ENCODE peak calls at places on chromosomes 6 and 20, in eight cellular contexts. F is breast epithelium, H is AG10803, T is cardiac muscle cell, A is mesenchymal stem cell, R is pancreas, K is transverse colon, B is skeletal muscle cell. S is an unnamed sample.

GRCh38 chr6:44022671-44023352 is 104.4 kb downstream of the MRPL14 start:
- DNase-seq in F (no peak), B (no peak), H (no peak), K (no peak), R (no peak), T (no peak), A (no peak), S (no peak)

GRCh38 chr20:50360921-50361320 is 149.3 kb upstream of the PTPN1 start:
- DNase-seq in T (no peak), F (no peak), R (no peak), K (no peak), B (no peak), A (no peak), H (no peak), S (no peak)

GRCh38 chr6:119446623-119447008 is 97.1 kb upstream of the MAN1A1 start:
- DNase-seq in H (peak), R (peak), F (no peak), A (peak), K (peak), B (peak), T (no peak), S (peak)

GRCh38 chr6:107679457-107679856 is 144.7 kb downstream of the SCML4 start:
- DNase-seq in R (no peak), T (peak), K (no peak), A (peak), H (peak), F (no peak), B (peak), S (peak)

GRCh38 chr6:100257661-100258395 is 206.9 kb downstream of the SIM1 start:
- DNase-seq in K (no peak), R (no peak), A (peak), F (no peak), H (peak), T (no peak), B (peak), S (peak)

GRCh38 chr20:24998631-24999445 is 6.3 kb upstream of the APMAP start:
- DNase-seq in F (no peak), A (no peak), T (no peak), K (peak), R (no peak), H (peak), B (no peak), S (no peak)

GRCh38 chr20:8933391-8933807 is 135.5 kb upstream of the PLCB4 start:
- DNase-seq in A (peak), B (no peak), R (no peak), K (no peak), T (no peak), H (peak), F (peak), S (no peak)

GRCh38 chr6:91824346-91824745 is 1237.5 kb upstream of the MAP3K7 start:
- DNase-seq in K (no peak), A (peak), R (no peak), T (no peak), H (no peak), F (no peak), B (peak), S (no peak)

GRCh38 chr6:215335-216034 is 76.8 kb upstream of the DUSP22 start:
- DNase-seq in H (peak), T (no peak), A (no peak), B (no peak), K (no peak), F (no peak), R (no peak), S (no peak)

GRCh38 chr6:54910326-54910952 is 63.9 kb downstream of the FAM83B start:
- DNase-seq in T (no peak), H (no peak), F (no peak), R (no peak), A (peak), K (peak), B (no peak), S (no peak)

GRCh38 chr6:1607557-1608221 is 2.0 kb upstream of the FOXC1 start:
- DNase-seq in T (no peak), R (no peak), K (no peak), A (no peak), F (peak), H (no peak), B (no peak), S (no peak)

GRCh38 chr6:147214248-147215227 is 10.3 kb downstream of the STXBP5 start:
- DNase-seq in R (no peak), T (no peak), A (no peak), B (no peak), H (no peak), F (no peak), K (no peak), S (no peak)

GRCh38 chr6:53547166-53547814 is 2.4 kb upstream of the GCLC start:
- DNase-seq in R (peak), H (no peak), F (no peak), B (no peak), A (no peak), T (no peak), K (no peak), S (no peak)

GRCh38 chr6:85450578-85450884 is 648 bp downstream of the NT5E start:
- DNase-seq in R (no peak), T (no peak), F (no peak), K (no peak), B (no peak), A (peak), H (no peak), S (peak)

GRCh38 chr6:157603971-157604370 is 219.1 kb upstream of the SNX9 start:
- DNase-seq in H (no peak), R (no peak), B (no peak), A (no peak), T (no peak), F (no peak), K (no peak), S (no peak)

GRCh38 chr6:13854716-13855250 is 40.4 kb upstream of the MCUR1 start:
- DNase-seq in T (no peak), K (no peak), F (no peak), A (no peak), R (no peak), H (no peak), B (no peak), S (no peak)

GRCh38 chr6:3939964-3940363 is 90.8 kb downstream of the FAM50B start:
- DNase-seq in B (no peak), H (peak), A (peak), T (no peak), K (no peak), F (no peak), R (no peak), S (peak)

GRCh38 chr20:2005359-2005758 is 11.5 kb upstream of the PDYN start:
- DNase-seq in K (no peak), R (no peak), F (no peak), T (no peak), H (no peak), B (no peak), A (peak), S (no peak)

GRCh38 chr20:2210646-2211556 is 84.9 kb upstream of the TGM3 start:
- DNase-seq in K (peak), F (no peak), T (no peak), H (peak), B (peak), R (no peak), A (peak), S (peak)

DNA sequence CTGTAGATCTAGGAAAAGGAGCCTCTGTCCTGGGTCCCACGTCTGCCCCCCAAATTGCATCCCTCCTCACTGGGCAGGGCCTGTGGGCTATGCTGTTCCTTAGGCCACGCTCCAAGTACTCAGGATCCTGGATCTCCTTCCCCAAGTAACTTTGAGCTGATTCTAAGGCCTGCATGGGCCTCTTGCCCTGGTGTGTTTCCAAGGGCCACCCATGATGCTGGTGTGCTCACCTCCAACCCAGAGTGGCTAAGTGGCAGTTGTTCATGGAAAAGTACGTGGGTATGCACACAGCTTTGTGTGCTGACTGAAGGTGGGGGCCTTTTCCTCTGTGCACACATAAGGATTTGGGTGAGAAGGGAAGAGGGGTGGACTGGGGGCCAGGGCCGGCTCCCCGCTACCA is 5.3 kb downstream of the GMPR start:
- DNase-seq in T (no peak), K (no peak), F (no peak), R (no peak), B (no peak), H (no peak), A (no peak), S (no peak)
- H3K4me3 ChIP-seq in T (no peak), K (no peak), F (no peak), R (no peak), B (no peak), H (no peak), A (no peak), S (no peak)

GRCh38 chr20:37901280-37901666 is 1.7 kb upstream of the VSTM2L start:
- DNase-seq in A (no peak), H (no peak), T (peak), R (no peak), B (no peak), K (no peak), F (no peak), S (peak)

GRCh38 chr20:37904008-37904675 is 1.2 kb downstream of the VSTM2L start:
- DNase-seq in F (no peak), A (no peak), H (no peak), T (no peak), R (no peak), K (no peak), B (no peak), S (no peak)

GRCh38 chr20:37903317-37904007 is 535 bp downstream of the VSTM2L start:
- DNase-seq in A (no peak), B (no peak), R (no peak), T (no peak), H (no peak), F (no peak), K (no peak), S (no peak)

GRCh38 chr20:37902504-37903313 is at the start of gene VSTM2L:
- DNase-seq in R (peak), B (no peak), A (peak), F (no peak), K (peak), H (peak), T (peak), S (peak)

DNA sequence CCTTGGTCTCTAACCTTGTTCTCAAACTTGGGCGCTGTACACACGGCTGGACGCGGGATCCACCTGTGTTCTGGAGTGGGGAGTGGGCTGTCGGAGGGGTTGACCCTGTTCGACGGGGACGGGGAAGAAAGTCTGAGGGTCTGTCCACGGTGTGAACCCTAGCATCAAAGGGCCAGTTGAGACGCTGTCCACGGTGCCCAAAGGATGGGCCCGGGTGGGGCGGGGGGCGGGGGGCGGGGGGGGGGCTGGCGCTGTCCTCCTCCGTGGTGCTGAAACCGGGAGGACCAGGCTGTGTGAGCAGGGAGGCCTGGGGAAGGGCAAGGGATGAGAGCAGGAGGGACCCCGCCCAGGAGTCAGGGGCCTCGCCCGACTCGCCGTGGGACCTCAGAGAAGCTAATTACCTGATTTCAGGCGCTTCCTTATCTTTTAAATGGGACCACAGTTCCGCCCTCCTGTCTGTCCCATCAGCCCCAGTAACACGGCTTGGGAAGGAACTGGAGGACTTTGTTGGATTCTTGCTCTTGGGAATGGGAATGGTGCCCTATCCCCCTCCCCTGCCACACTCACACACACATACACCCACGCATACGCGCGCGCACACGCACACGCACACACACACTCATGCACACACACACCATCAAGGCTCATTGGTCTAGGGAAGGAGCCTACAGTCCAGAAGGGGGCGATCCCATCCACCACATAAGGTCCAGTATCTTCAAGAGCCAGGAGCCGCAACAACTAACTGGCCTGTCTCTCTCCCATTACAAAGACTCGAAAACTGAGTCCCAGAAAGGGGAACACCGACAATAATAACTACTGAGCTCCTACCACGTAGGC is 1.0 kb upstream of the VSTM2L start:
- DNase-seq in T (peak), K (no peak), A (peak), F (peak), H (peak), B (no peak), R (no peak), S (peak)
- H3K4me3 ChIP-seq in T (peak), K (no peak), A (no peak), F (no peak), H (peak), B (no peak), R (no peak), S (no peak)

GRCh38 chr20:3687655-3688054 is 5.8 kb upstream of the ADAM33 start:
- DNase-seq in K (no peak), B (no peak), R (no peak), F (no peak), A (peak), T (no peak), H (peak), S (peak)

GRCh38 chr20:3689978-3690377 is 8.2 kb upstream of the ADAM33 start:
- DNase-seq in R (no peak), T (no peak), H (no peak), K (no peak), B (no peak), F (no peak), A (no peak), S (no peak)

GRCh38 chr20:3690413-3690812 is 8.6 kb upstream of the ADAM33 start:
- DNase-seq in H (no peak), F (no peak), T (no peak), R (no peak), K (no peak), A (no peak), B (no peak), S (no peak)

GRCh38 chr20:3685341-3685740 is 3.5 kb upstream of the ADAM33 start:
- DNase-seq in K (no peak), H (no peak), B (no peak), F (no peak), T (no peak), A (no peak), R (no peak), S (peak)

GRCh38 chr20:3686867-3687321 is 5.1 kb upstream of the ADAM33 start:
- DNase-seq in R (peak), B (peak), K (peak), A (peak), H (peak), F (peak), T (no peak), S (peak)
- H3K4me3 ChIP-seq in R (no peak), B (no peak), K (no peak), A (no peak), H (peak), F (no peak), T (no peak), S (no peak)

GRCh38 chr6:31615748-31616147 is 714 bp downstream of the AIF1 start:
- DNase-seq in H (no peak), F (no peak), B (no peak), K (no peak), T (no peak), R (no peak), A (no peak), S (no peak)
- H3K4me3 ChIP-seq in H (no peak), F (peak), B (no peak), K (no peak), T (no peak), R (no peak), A (no peak), S (no peak)

DNA sequence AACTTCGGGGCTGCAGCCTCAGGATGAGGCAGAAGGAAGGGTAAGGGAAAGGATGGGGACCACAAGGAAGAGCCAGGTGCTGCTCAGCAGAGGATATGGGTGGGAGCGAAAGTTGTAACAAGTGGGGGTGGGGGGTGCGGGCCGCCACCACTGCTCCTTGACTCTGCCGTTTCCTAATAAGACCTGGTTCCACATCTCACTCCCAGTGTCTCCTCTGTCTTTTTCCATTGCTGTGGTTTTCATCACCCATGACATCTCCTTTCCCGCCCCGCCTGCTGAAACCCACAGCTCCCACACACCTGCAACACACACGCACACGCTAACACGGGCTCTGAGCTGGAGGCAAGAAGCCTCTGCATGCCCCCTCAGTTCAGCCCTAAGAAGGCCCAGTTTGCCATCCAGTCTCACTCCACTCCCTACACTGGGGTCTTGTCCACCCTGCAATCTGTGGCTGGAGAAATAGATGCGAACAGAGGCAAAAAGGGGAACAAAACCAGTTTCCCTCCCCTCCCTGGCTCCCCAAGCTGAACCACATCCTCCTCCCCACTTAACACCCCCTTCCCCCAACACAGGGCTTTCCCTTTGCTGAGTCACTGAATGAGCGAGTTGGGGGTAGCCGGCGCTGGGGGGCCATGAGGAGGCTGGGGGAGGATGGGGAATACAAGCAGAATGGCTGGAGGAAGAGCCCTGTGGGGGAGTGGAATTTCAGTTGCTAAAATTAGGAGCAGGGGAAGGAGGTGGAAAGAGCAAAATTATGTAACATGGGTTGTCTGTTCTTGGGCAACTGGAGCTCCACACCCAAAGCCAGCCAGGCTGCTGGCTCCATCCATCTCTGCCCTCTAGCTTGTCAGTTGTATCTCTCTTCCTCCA is 11.5 kb downstream of the NFKBIL1 start:
- DNase-seq in B (no peak), A (peak), T (no peak), F (no peak), R (no peak), K (peak), H (peak), S (peak)
- H3K4me3 ChIP-seq in B (no peak), A (no peak), T (no peak), F (no peak), R (no peak), K (no peak), H (no peak), S (no peak)

GRCh38 chr6:56650191-56650590 is 7.5 kb upstream of the DST start:
- DNase-seq in B (no peak), F (no peak), H (no peak), T (no peak), R (no peak), K (no peak), A (peak), S (no peak)
- H3K4me3 ChIP-seq in B (no peak), F (no peak), H (no peak), T (no peak), R (no peak), K (no peak), A (no peak), S (no peak)

GRCh38 chr6:167464177-167464576 is 139.3 kb downstream of the TTLL2 start:
- DNase-seq in F (no peak), A (no peak), K (no peak), B (no peak), R (no peak), T (peak), H (no peak), S (no peak)
- H3K4me3 ChIP-seq in F (no peak), A (no peak), K (no peak), B (no peak), R (no peak), T (no peak), H (no peak), S (no peak)

DNA sequence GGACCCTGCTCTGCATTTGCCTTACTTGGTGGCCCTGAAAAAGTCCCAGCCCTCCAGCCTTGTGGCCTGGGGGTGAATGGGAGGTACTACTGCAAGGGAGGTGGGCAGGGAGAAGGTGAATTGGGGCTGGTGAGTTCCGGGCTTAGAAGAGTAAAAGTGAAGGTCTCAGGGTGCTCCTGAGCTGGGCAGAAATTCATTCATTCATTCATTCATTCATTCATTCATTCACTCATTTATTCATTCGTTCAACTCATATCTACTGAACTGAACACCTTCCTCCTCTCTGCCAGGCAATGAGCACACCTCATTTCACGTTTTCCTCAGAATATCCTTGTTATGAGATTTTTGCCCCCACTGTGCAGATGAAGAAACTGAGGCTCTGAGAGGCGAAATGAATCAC is 6.7 kb upstream of the DLGAP4 start:
- DNase-seq in K (no peak), F (no peak), B (no peak), R (no peak), H (no peak), T (no peak), A (no peak), S (no peak)
- H3K4me3 ChIP-seq in K (no peak), F (no peak), B (no peak), R (no peak), H (no peak), T (no peak), A (no peak), S (no peak)

DNA sequence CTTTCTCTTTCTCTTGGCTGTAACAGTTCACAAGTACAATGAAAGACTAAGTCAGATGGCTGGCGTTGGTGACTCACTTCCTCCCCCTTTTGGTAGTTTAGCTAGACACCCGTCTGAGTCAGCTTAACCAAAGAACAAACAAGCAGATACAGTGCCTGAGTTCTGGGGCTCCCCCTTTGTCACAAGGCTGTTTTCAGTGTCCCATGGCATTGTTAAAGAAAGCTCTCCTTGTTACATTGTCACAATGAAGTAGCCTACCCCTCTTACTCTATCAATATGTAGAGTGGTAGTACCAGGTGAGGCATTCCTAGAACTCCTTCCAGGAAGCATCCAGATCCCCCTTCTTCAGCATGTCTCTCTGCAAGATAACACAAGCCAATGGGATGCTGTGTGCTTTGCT is 38.6 kb downstream of the KIAA0408 start:
- DNase-seq in H (peak), A (peak), B (peak), R (peak), K (peak), F (peak), T (peak), S (peak)
- H3K4me3 ChIP-seq in H (no peak), A (no peak), B (no peak), R (no peak), K (no peak), F (no peak), T (no peak), S (no peak)

S was measured in fibroblast of villous mesenchyme.